ENCODE peak calls at places on chromosomes 16 and 17, in eight cellular contexts. One of them, this sample, is unnamed.

GRCh38 chr17:62592305-62593099 is 35.0 kb upstream of the MRC2 start:
- DNase-seq in cardiac muscle cell: no peak
- DNase-seq in A549: no peak
- DNase-seq in mammary epithelial cell: peak; percentile 65
- DNase-seq in IMR-90: peak; percentile 43
- DNase-seq in osteoblast: no peak
- DNase-seq in colonic mucosa: no peak
- DNase-seq in heart left ventricle: no peak
- DNase-seq in this sample: no peak

GRCh38 chr17:70139449-70139993 is 29.8 kb upstream of the KCNJ2 start:
- DNase-seq in cardiac muscle cell: no peak
- DNase-seq in A549: no peak
- DNase-seq in mammary epithelial cell: no peak
- DNase-seq in IMR-90: no peak
- DNase-seq in osteoblast: no peak
- DNase-seq in colonic mucosa: peak; percentile 44
- DNase-seq in heart left ventricle: no peak
- DNase-seq in this sample: no peak

GRCh38 chr16:56783332-56783731 is 53.4 kb downstream of the NUP93 start:
- DNase-seq in cardiac muscle cell: no peak
- DNase-seq in A549: no peak
- DNase-seq in mammary epithelial cell: peak; percentile 32
- DNase-seq in IMR-90: no peak
- DNase-seq in osteoblast: no peak
- DNase-seq in colonic mucosa: no peak
- DNase-seq in heart left ventricle: no peak
- DNase-seq in this sample: no peak

GRCh38 chr16:12119562-12119961 is 143.0 kb downstream of the SNX29 start:
- DNase-seq in cardiac muscle cell: no peak
- DNase-seq in A549: no peak
- DNase-seq in mammary epithelial cell: peak; percentile 62
- DNase-seq in IMR-90: peak; percentile 25
- DNase-seq in osteoblast: no peak
- DNase-seq in colonic mucosa: no peak
- DNase-seq in heart left ventricle: peak; percentile 45
- DNase-seq in this sample: no peak

GRCh38 chr17:27892866-27893769 is at the start of gene LYRM9:
- DNase-seq in cardiac muscle cell: peak; percentile 93
- DNase-seq in A549: peak; percentile 78
- DNase-seq in mammary epithelial cell: peak; percentile 78
- DNase-seq in IMR-90: peak; percentile 81
- DNase-seq in osteoblast: peak; percentile 98
- DNase-seq in colonic mucosa: peak; percentile 92
- DNase-seq in heart left ventricle: peak; percentile 95
- DNase-seq in this sample: peak; percentile 90

GRCh38 chr16:10037771-10038170 is 144.5 kb downstream of the GRIN2A start:
- DNase-seq in cardiac muscle cell: no peak
- DNase-seq in A549: no peak
- DNase-seq in mammary epithelial cell: no peak
- DNase-seq in IMR-90: no peak
- DNase-seq in osteoblast: no peak
- DNase-seq in colonic mucosa: no peak
- DNase-seq in heart left ventricle: no peak
- DNase-seq in this sample: no peak

GRCh38 chr16:69311533-69312388 is 611 bp downstream of the VPS4A start:
- DNase-seq in cardiac muscle cell: peak; percentile 52
- DNase-seq in A549: peak; percentile 56
- DNase-seq in mammary epithelial cell: peak; percentile 45
- DNase-seq in IMR-90: no peak
- DNase-seq in osteoblast: peak; percentile 92
- DNase-seq in colonic mucosa: peak; percentile 53
- DNase-seq in heart left ventricle: no peak
- DNase-seq in this sample: no peak

GRCh38 chr17:1398900-1399299 is 1.1 kb downstream of the YWHAE start:
- DNase-seq in cardiac muscle cell: peak; percentile 25
- DNase-seq in A549: no peak
- DNase-seq in mammary epithelial cell: peak; percentile 42
- DNase-seq in IMR-90: peak; percentile 40
- DNase-seq in osteoblast: peak; percentile 53
- DNase-seq in colonic mucosa: peak; percentile 40
- DNase-seq in heart left ventricle: no peak
- DNase-seq in this sample: no peak

GRCh38 chr17:63549289-63549945 is 860 bp upstream of the DCAF7 start:
- DNase-seq in cardiac muscle cell: no peak
- DNase-seq in A549: no peak
- DNase-seq in mammary epithelial cell: no peak
- DNase-seq in IMR-90: no peak
- DNase-seq in osteoblast: no peak
- DNase-seq in colonic mucosa: no peak
- DNase-seq in heart left ventricle: no peak
- DNase-seq in this sample: no peak

GRCh38 chr17:4658478-4659305 is 17.2 kb upstream of the ALOX15 start:
- DNase-seq in cardiac muscle cell: no peak
- DNase-seq in A549: no peak
- DNase-seq in mammary epithelial cell: peak; percentile 56
- DNase-seq in IMR-90: peak; percentile 86
- DNase-seq in osteoblast: peak; percentile 92
- DNase-seq in colonic mucosa: no peak
- DNase-seq in heart left ventricle: no peak
- DNase-seq in this sample: no peak

GRCh38 chr16:64047207-64047606 is 1074.7 kb downstream of the CDH11 start:
- DNase-seq in cardiac muscle cell: no peak
- DNase-seq in A549: no peak
- DNase-seq in mammary epithelial cell: no peak
- DNase-seq in IMR-90: no peak
- DNase-seq in osteoblast: no peak
- DNase-seq in colonic mucosa: no peak
- DNase-seq in heart left ventricle: no peak
- DNase-seq in this sample: no peak

GRCh38 chr16:80347002-80347401 is 193.8 kb upstream of the DYNLRB2 start:
- DNase-seq in cardiac muscle cell: no peak
- DNase-seq in A549: no peak
- DNase-seq in mammary epithelial cell: no peak
- DNase-seq in IMR-90: no peak
- DNase-seq in osteoblast: no peak
- DNase-seq in colonic mucosa: no peak
- DNase-seq in heart left ventricle: no peak
- DNase-seq in this sample: no peak

GRCh38 chr17:73278465-73279453 is 17.1 kb upstream of the CPSF4L start:
- DNase-seq in cardiac muscle cell: peak; percentile 46
- DNase-seq in A549: no peak
- DNase-seq in mammary epithelial cell: no peak
- DNase-seq in IMR-90: no peak
- DNase-seq in osteoblast: peak; percentile 46
- DNase-seq in colonic mucosa: peak; percentile 82
- DNase-seq in heart left ventricle: peak; percentile 63
- DNase-seq in this sample: no peak

GRCh38 chr17:35160354-35161201 is 13.0 kb downstream of the UNC45B start:
- DNase-seq in cardiac muscle cell: no peak
- DNase-seq in A549: no peak
- DNase-seq in mammary epithelial cell: no peak
- DNase-seq in IMR-90: no peak
- DNase-seq in osteoblast: no peak
- DNase-seq in colonic mucosa: no peak
- DNase-seq in heart left ventricle: no peak
- DNase-seq in this sample: no peak

GRCh38 chr16:74439685-74440084 is 18.4 kb upstream of the CLEC18B start:
- DNase-seq in cardiac muscle cell: no peak
- DNase-seq in A549: no peak
- DNase-seq in mammary epithelial cell: no peak
- DNase-seq in IMR-90: no peak
- DNase-seq in osteoblast: no peak
- DNase-seq in colonic mucosa: no peak
- DNase-seq in heart left ventricle: no peak
- DNase-seq in this sample: no peak

GRCh38 chr17:5592382-5592781 is 8.1 kb upstream of the NLRP1 start:
- DNase-seq in cardiac muscle cell: peak; percentile 65
- DNase-seq in A549: peak; percentile 49
- DNase-seq in mammary epithelial cell: peak; percentile 31
- DNase-seq in IMR-90: peak; percentile 44
- DNase-seq in osteoblast: peak; percentile 77
- DNase-seq in colonic mucosa: no peak
- DNase-seq in heart left ventricle: no peak
- DNase-seq in this sample: no peak

DNA sequence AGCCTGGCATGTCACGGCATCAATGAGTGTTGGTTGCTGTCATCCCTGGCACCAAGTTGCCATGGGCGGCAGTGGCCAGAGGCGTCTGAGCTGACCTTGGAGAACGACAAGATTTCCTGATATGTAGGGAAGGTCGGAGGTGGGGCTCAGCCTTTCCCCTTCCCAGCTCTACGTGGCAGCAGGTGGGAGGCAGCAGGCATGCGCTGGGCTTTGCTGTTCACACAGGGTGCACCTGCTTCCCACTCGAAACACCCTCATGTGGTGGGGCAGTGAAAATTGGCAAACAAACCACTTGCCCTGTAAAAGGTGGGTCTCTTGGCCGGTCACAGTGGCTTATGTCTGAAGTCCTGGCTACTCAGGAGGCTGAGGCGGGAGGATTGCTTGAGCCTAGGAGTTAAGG is 12.3 kb upstream of the TFAP4 start:
- DNase-seq in cardiac muscle cell: no peak
- DNase-seq in A549: no peak
- DNase-seq in mammary epithelial cell: no peak
- DNase-seq in IMR-90: no peak
- DNase-seq in osteoblast: no peak
- DNase-seq in colonic mucosa: no peak
- DNase-seq in heart left ventricle: no peak
- DNase-seq in this sample: no peak
- H3K27ac ChIP-seq in cardiac muscle cell: no peak overlapping the region
- H3K27ac ChIP-seq in A549: no peak overlapping the region
- H3K27ac ChIP-seq in mammary epithelial cell: no peak overlapping the region
- H3K27ac ChIP-seq in IMR-90: no peak overlapping the region
- H3K27ac ChIP-seq in osteoblast: no peak overlapping the region
- H3K27ac ChIP-seq in colonic mucosa: no peak overlapping the region
- H3K27ac ChIP-seq in heart left ventricle: no peak overlapping the region
- H3K27ac ChIP-seq in this sample: no peak overlapping the region

DNA sequence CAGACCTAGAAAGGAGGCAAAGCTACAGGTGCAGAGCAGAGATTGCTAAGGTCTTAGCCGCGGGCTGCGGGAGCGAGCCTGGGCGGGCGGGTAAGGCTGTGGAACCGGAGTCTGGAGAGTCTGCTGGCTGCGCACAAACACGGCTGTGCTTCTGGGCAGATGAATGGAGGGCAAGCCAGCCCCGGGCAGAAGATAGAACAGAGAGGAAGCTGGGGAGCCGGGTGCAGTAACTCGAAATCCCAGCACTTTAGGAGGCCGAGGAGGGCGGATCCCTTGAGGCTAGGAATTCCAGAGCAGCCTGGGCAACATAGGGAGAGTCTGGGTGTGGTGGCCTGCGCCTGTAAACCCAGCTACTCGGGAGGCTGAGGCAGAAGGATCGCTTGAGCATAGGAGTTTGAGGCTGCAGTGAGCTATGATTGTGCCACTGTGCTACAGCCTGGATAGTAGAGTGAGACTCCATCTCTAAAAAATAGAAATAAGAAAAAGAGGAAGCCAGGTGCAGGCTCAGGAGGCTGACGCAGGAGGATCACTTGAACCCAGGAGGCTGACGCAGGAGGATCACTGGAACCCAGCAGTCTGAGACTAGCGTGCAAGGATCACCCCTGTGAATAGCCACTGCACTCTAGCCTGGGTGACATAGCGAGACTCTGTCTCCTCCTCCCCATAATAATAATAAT is 56.3 kb downstream of the PITPNC1 start:
- DNase-seq in cardiac muscle cell: no peak
- DNase-seq in A549: no peak
- DNase-seq in mammary epithelial cell: no peak
- DNase-seq in IMR-90: no peak
- DNase-seq in osteoblast: no peak
- DNase-seq in colonic mucosa: no peak
- DNase-seq in heart left ventricle: no peak
- DNase-seq in this sample: no peak
- H3K27ac ChIP-seq in cardiac muscle cell: no peak overlapping the region
- H3K27ac ChIP-seq in A549: peak overlapping the region; percentile 13
- H3K27ac ChIP-seq in mammary epithelial cell: no peak overlapping the region
- H3K27ac ChIP-seq in IMR-90: no peak overlapping the region
- H3K27ac ChIP-seq in osteoblast: no peak overlapping the region
- H3K27ac ChIP-seq in colonic mucosa: peak overlapping the region; percentile 32
- H3K27ac ChIP-seq in heart left ventricle: peak overlapping the region; percentile 78
- H3K27ac ChIP-seq in this sample: peak overlapping the region; percentile 85

GRCh38 chr16:2082983-2083364 is 35.2 kb downstream of the TSC2 start:
- DNase-seq in cardiac muscle cell: no peak
- DNase-seq in A549: no peak
- DNase-seq in mammary epithelial cell: no peak
- DNase-seq in IMR-90: no peak
- DNase-seq in osteoblast: no peak
- DNase-seq in colonic mucosa: no peak
- DNase-seq in heart left ventricle: peak; percentile 53
- DNase-seq in this sample: no peak

GRCh38 chr16:2081201-2081600 is 33.4 kb downstream of the TSC2 start:
- DNase-seq in cardiac muscle cell: no peak
- DNase-seq in A549: no peak
- DNase-seq in mammary epithelial cell: no peak
- DNase-seq in IMR-90: no peak
- DNase-seq in osteoblast: no peak
- DNase-seq in colonic mucosa: no peak
- DNase-seq in heart left ventricle: no peak
- DNase-seq in this sample: no peak

GRCh38 chr16:2082171-2082982 is 34.6 kb downstream of the TSC2 start:
- DNase-seq in cardiac muscle cell: no peak
- DNase-seq in A549: no peak
- DNase-seq in mammary epithelial cell: peak; percentile 82
- DNase-seq in IMR-90: peak; percentile 41
- DNase-seq in osteoblast: peak; percentile 93
- DNase-seq in colonic mucosa: peak; percentile 70
- DNase-seq in heart left ventricle: peak; percentile 68
- DNase-seq in this sample: no peak

GRCh38 chr16:2079991-2080390 is 32.2 kb downstream of the TSC2 start:
- DNase-seq in cardiac muscle cell: no peak
- DNase-seq in A549: no peak
- DNase-seq in mammary epithelial cell: no peak
- DNase-seq in IMR-90: no peak
- DNase-seq in osteoblast: no peak
- DNase-seq in colonic mucosa: no peak
- DNase-seq in heart left ventricle: no peak
- DNase-seq in this sample: no peak

DNA sequence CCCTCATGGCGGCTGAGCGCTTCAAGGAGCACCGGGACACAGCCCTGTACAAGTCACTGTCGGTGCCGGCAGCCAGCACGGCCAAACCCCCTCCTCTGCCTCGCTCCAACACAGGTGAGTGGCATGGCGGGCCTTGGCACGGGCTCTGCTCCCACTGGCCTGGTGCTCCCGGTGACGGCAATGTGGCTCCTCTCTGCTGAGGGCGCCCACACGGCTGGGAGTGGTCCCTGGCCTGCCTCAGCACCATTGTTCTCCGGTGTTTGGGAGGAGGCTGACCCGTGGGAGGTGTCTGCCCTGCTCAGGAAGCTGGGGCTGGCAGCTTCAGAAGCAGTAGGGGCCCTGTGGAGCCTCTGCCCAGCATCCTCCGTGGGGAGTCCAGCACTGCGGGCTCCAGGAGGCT is 33.9 kb downstream of the TSC2 start:
- DNase-seq in cardiac muscle cell: no peak
- DNase-seq in A549: no peak
- DNase-seq in mammary epithelial cell: no peak
- DNase-seq in IMR-90: no peak
- DNase-seq in osteoblast: no peak
- DNase-seq in colonic mucosa: no peak
- DNase-seq in heart left ventricle: peak; percentile 58
- DNase-seq in this sample: no peak
- H3K27ac ChIP-seq in cardiac muscle cell: no peak overlapping the region
- H3K27ac ChIP-seq in A549: no peak overlapping the region
- H3K27ac ChIP-seq in mammary epithelial cell: no peak overlapping the region
- H3K27ac ChIP-seq in IMR-90: no peak overlapping the region
- H3K27ac ChIP-seq in osteoblast: no peak overlapping the region
- H3K27ac ChIP-seq in colonic mucosa: peak overlapping the region; percentile 32
- H3K27ac ChIP-seq in heart left ventricle: peak overlapping the region; percentile 65
- H3K27ac ChIP-seq in this sample: no peak overlapping the region

GRCh38 chr17:81716674-81716996 is 4.6 kb downstream of the SLC25A10 start:
- DNase-seq in cardiac muscle cell: no peak
- DNase-seq in A549: no peak
- DNase-seq in mammary epithelial cell: no peak
- DNase-seq in IMR-90: no peak
- DNase-seq in osteoblast: peak; percentile 88
- DNase-seq in colonic mucosa: no peak
- DNase-seq in heart left ventricle: no peak
- DNase-seq in this sample: no peak
- H3K27ac ChIP-seq in cardiac muscle cell: no peak overlapping the region
- H3K27ac ChIP-seq in A549: no peak overlapping the region
- H3K27ac ChIP-seq in mammary epithelial cell: no peak overlapping the region
- H3K27ac ChIP-seq in IMR-90: no peak overlapping the region
- H3K27ac ChIP-seq in osteoblast: no peak overlapping the region
- H3K27ac ChIP-seq in colonic mucosa: no peak overlapping the region
- H3K27ac ChIP-seq in heart left ventricle: no peak overlapping the region
- H3K27ac ChIP-seq in this sample: no peak overlapping the region